ENCODE peak calls at places on chromosomes 16 and 17, in four cellular contexts. K, M, R and U are unnamed samples.

GRCh38 chr16:87733190-87733589 is 32.6 kb downstream of the KLHDC4 start:
- DNase-seq in K (no peak), M (no peak), R (no peak), U (no peak)

GRCh38 chr16:50625374-50625773 is 55.7 kb downstream of the SNX20 start:
- DNase-seq in K (no peak), M (no peak), R (no peak), U (no peak)

GRCh38 chr16:4093495-4094137 is 22.6 kb downstream of the ADCY9 start:
- DNase-seq in K (peak), M (no peak), R (no peak), U (peak)

GRCh38 chr16:49324703-49325102 is 43.1 kb upstream of the CBLN1 start:
- DNase-seq in K (no peak), M (no peak), R (no peak), U (no peak)

GRCh38 chr16:89584768-89585549 is 9.4 kb downstream of the CPNE7 start:
- DNase-seq in K (no peak), M (no peak), R (no peak), U (no peak)

GRCh38 chr17:29664743-29665479 is 42.2 kb upstream of the CORO6 start:
- DNase-seq in K (no peak), M (peak), R (no peak), U (no peak)

GRCh38 chr16:3511286-3512180 is 10.7 kb downstream of the CLUAP1 start:
- DNase-seq in K (no peak), M (no peak), R (no peak), U (no peak)

GRCh38 chr17:77607606-77608005 is 350.9 kb upstream of the TNRC6C start:
- DNase-seq in K (no peak), M (no peak), R (no peak), U (peak)

GRCh38 chr16:63714876-63715275 is 1407.0 kb downstream of the CDH11 start:
- DNase-seq in K (no peak), M (no peak), R (no peak), U (no peak)

GRCh38 chr16:19113577-19114358 is at the start of gene ITPRIPL2:
- DNase-seq in K (peak), M (peak), R (peak), U (peak)

GRCh38 chr17:78356163-78356713 is 3.6 kb downstream of the SOCS3 start:
- DNase-seq in K (no peak), M (peak), R (no peak), U (no peak)

GRCh38 chr17:8122391-8122922 is 1.4 kb downstream of the HES7 start:
- DNase-seq in K (no peak), M (no peak), R (peak), U (no peak)

GRCh38 chr17:64658931-64659330 is 3.2 kb downstream of the SMURF2 start:
- DNase-seq in K (no peak), M (no peak), R (no peak), U (no peak)

GRCh38 chr16:54194008-54194731 is 92.4 kb downstream of the IRX3 start:
- DNase-seq in K (peak), M (no peak), R (peak), U (peak)

GRCh38 chr17:1762906-1763829 is 1.3 kb downstream of the SERPINF1 start:
- DNase-seq in K (peak), M (no peak), R (no peak), U (peak)

GRCh38 chr16:59385953-59386352 is 651.8 kb upstream of the GOT2 start:
- DNase-seq in K (no peak), M (no peak), R (no peak), U (no peak)

GRCh38 chr17:44503080-44503842 is at the start of gene GPATCH8:
- DNase-seq in K (peak), M (peak), R (peak), U (peak)

GRCh38 chr17:38926290-38927070 is 1.1 kb downstream of the LASP1NB start:
- DNase-seq in K (no peak), M (no peak), R (no peak), U (no peak)

GRCh38 chr17:50062323-50063243 is 6.7 kb downstream of the ITGA3 start:
- DNase-seq in K (peak), M (no peak), R (peak), U (peak)

GRCh38 chr16:8858994-8859912 is 9.6 kb downstream of the CARHSP1 start:
- DNase-seq in K (peak), M (no peak), R (no peak), U (no peak)

GRCh38 chr16:12120982-12121652 is 144.6 kb downstream of the SNX29 start:
- DNase-seq in K (no peak), M (no peak), R (no peak), U (no peak)

GRCh38 chr16:12796498-12796897 is 7.2 kb downstream of the CPPED1 start:
- DNase-seq in K (no peak), M (no peak), R (no peak), U (no peak)

GRCh38 chr16:49755291-49755611 is 100.7 kb downstream of the ZNF423 start:
- DNase-seq in K (no peak), M (no peak), R (peak), U (no peak)

GRCh38 chr17:80358131-80358530 is 56.8 kb upstream of the ENDOV start:
- DNase-seq in K (no peak), M (no peak), R (no peak), U (no peak)

GRCh38 chr17:7293131-7293557 is 1.3 kb downstream of the YBX2 start:
- DNase-seq in K (no peak), M (no peak), R (no peak), U (no peak)

GRCh38 chr16:30184430-30185140 is 1.2 kb downstream of the CORO1A start:
- DNase-seq in K (peak), M (peak), R (no peak), U (peak)

GRCh38 chr17:2994441-2994840 is 69.0 kb downstream of the OR1D5 start:
- DNase-seq in K (no peak), M (no peak), R (no peak), U (peak)

GRCh38 chr16:52435573-52435972 is 111.4 kb downstream of the TOX3 start:
- DNase-seq in K (no peak), M (no peak), R (no peak), U (no peak)

GRCh38 chr16:68993885-68994284 is 111.6 kb upstream of the HAS3 start:
- DNase-seq in K (no peak), M (no peak), R (peak), U (no peak)

GRCh38 chr17:74901353-74902145 is 8.1 kb upstream of the FADS6 start:
- DNase-seq in K (no peak), M (no peak), R (no peak), U (no peak)

GRCh38 chr16:57892447-57893096 is 78.4 kb downstream of the CNGB1 start:
- DNase-seq in K (no peak), M (no peak), R (no peak), U (no peak)

GRCh38 chr16:87317766-87318121 is 552 bp upstream of the C16orf95 start:
- DNase-seq in K (peak), M (no peak), R (peak), U (peak)

GRCh38 chr17:44130693-44131349 is 7.4 kb upstream of the HDAC5 start:
- DNase-seq in K (no peak), M (no peak), R (no peak), U (no peak)

GRCh38 chr17:44997733-44998520 is 29.8 kb upstream of the C1QL1 start:
- DNase-seq in K (peak), M (no peak), R (no peak), U (no peak)

GRCh38 chr17:33929181-33929724 is 325.8 kb upstream of the CCL2 start:
- DNase-seq in K (no peak), M (no peak), R (no peak), U (no peak)